ENCODE peak calls at places on chromosomes 1 and 21, in nine cellular contexts. D is GM12864, Z is progenitor cell of endocrine pancreas, S is AG09319, V is astrocyte of the cerebellum, N is GM13976, Q is fibroblast of mammary gland, R is IMR-90, E is NB4. G is an unnamed sample.

GRCh38 chr1:9201421-9202239 is 32.9 kb upstream of the H6PD start:
- DNase-seq in N (no peak), D (no peak), R (peak; percentile 86), Q (peak; percentile 93), E (peak; percentile 55), Z (no peak), S (peak; percentile 49), V (peak; percentile 57), G (no peak)

GRCh38 chr1:226687476-226687875 is 51.6 kb downstream of the ITPKB start:
- DNase-seq in Z (no peak), V (no peak), E (no peak), D (no peak), S (no peak), R (no peak), Q (no peak), N (no peak), G (no peak)

GRCh38 chr1:1212780-1213152 is 1.2 kb downstream of the TNFRSF4 start:
- DNase-seq in V (no peak), N (peak; percentile 80), Z (no peak), S (no peak), E (peak; percentile 90), Q (no peak), R (peak; percentile 11), D (no peak), G (no peak)

GRCh38 chr1:15758537-15758936 is at the start of gene FBLIM1:
- DNase-seq in R (no peak), Q (no peak), S (no peak), N (no peak), V (no peak), Z (peak; percentile 60), D (no peak), E (no peak), G (no peak)

GRCh38 chr1:236354330-236355147 is 39.5 kb upstream of the EDARADD start:
- DNase-seq in D (no peak), V (peak; percentile 28), Q (peak; percentile 5), S (no peak), Z (no peak), E (peak; percentile 46), N (no peak), R (no peak), G (no peak)

GRCh38 chr1:71088645-71089287 is 7.9 kb upstream of the ZRANB2 start:
- DNase-seq in S (no peak), D (no peak), R (no peak), Q (no peak), E (no peak), Z (no peak), V (no peak), N (no peak), G (no peak)

GRCh38 chr1:41809716-41810115 is 109.0 kb downstream of the HIVEP3 start:
- DNase-seq in D (no peak), V (no peak), Q (no peak), R (no peak), E (no peak), S (no peak), N (peak; percentile 35), Z (no peak), G (no peak)

GRCh38 chr1:47147047-47147785 is 10.0 kb downstream of the CYP4A22 start:
- DNase-seq in Q (no peak), R (no peak), S (no peak), D (no peak), Z (no peak), V (no peak), E (no peak), N (no peak), G (no peak)

GRCh38 chr1:11784993-11785769 is 20.6 kb downstream of the MTHFR start:
- DNase-seq in Q (peak; percentile 53), D (no peak), S (no peak), Z (peak; percentile 64), N (peak; percentile 90), E (peak; percentile 51), R (peak; percentile 21), V (no peak), G (peak; percentile 43)

GRCh38 chr1:66243548-66244130 is 290.3 kb upstream of the SGIP1 start:
- DNase-seq in D (no peak), R (peak; percentile 25), E (no peak), Z (no peak), V (no peak), Q (peak; percentile 16), N (no peak), S (no peak), G (no peak)

GRCh38 chr1:57146100-57146499 is 180.3 kb upstream of the C8B start:
- DNase-seq in D (no peak), E (no peak), Z (no peak), R (peak; percentile 6), V (no peak), S (no peak), Q (peak; percentile 87), N (no peak), G (no peak)

GRCh38 chr1:158145173-158145719 is 35.4 kb upstream of the CD1D start:
- DNase-seq in Z (no peak), Q (peak; percentile 47), R (peak; percentile 57), V (peak; percentile 11), E (no peak), S (peak; percentile 28), N (no peak), D (no peak), G (no peak)

GRCh38 chr1:36400825-36401601 is 3.3 kb upstream of the LSM10 start:
- DNase-seq in S (peak; percentile 60), Z (peak; percentile 68), R (peak; percentile 18), D (peak; percentile 56), V (no peak), Q (peak; percentile 87), N (peak; percentile 80), E (peak; percentile 60), G (no peak)

GRCh38 chr1:90802622-90803021 is 85.5 kb upstream of the BARHL2 start:
- DNase-seq in V (no peak), Q (no peak), E (no peak), Z (no peak), R (no peak), N (no peak), S (no peak), D (no peak), G (no peak)

GRCh38 chr21:43911935-43912487 is 47.0 kb downstream of the AGPAT3 start:
- DNase-seq in V (no peak), Z (no peak), N (no peak), Q (no peak), R (no peak), S (no peak), D (no peak), E (no peak), G (no peak)
- TF ChIP-seq CTCF in V (no peak), Z (no peak), N (no peak), Q (no peak), R (no peak), S (no peak), D (no peak), E (no peak), G (no peak)

GRCh38 chr1:23657659-23658275 is 33.8 kb upstream of the RPL11 start:
- DNase-seq in S (no peak), Z (peak; percentile 54), N (peak; percentile 72), R (peak; percentile 35), D (no peak), E (peak; percentile 56), V (peak; percentile 11), Q (peak; percentile 36), G (no peak)
- TF ChIP-seq CTCF in S (peak; percentile 83), Z (peak; percentile 93), N (peak; percentile 71), R (peak; percentile 58), D (peak; percentile 92), E (peak; percentile 95), V (peak; percentile 93), Q (peak; percentile 89), G (peak; percentile 75)

GRCh38 chr1:118995312-118996016 is 7.3 kb upstream of the TBX15 start:
- DNase-seq in R (no peak), V (no peak), Z (no peak), N (no peak), E (no peak), S (no peak), D (no peak), Q (no peak), G (no peak)

GRCh38 chr1:118992426-118992825 is 4.3 kb upstream of the TBX15 start:
- DNase-seq in D (no peak), Q (no peak), V (no peak), E (no peak), R (no peak), S (no peak), Z (no peak), N (no peak), G (no peak)

GRCh38 chr1:118991448-118991847 is 3.3 kb upstream of the TBX15 start:
- DNase-seq in N (no peak), E (no peak), R (no peak), Q (no peak), S (no peak), V (no peak), Z (no peak), D (no peak), G (no peak)

GRCh38 chr1:118992868-118993711 is 4.9 kb upstream of the TBX15 start:
- DNase-seq in E (no peak), Q (no peak), S (no peak), N (no peak), R (no peak), D (no peak), V (no peak), Z (no peak), G (no peak)

DNA sequence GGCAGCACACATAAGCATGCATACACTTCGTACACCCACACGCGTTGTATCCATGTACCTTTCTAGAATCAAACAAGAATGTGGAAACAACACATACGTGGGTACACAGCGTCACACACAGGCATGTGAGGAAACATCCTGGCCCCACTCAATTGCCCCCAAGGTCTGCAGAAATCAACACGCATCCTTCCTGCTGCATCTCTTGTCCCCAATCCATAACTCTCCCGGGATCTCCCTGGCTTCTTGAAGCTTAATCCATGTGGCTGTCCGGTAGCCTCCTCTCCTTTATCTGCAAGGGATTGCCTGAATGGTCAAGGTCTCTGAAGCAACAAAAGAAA is 5.5 kb upstream of the TBX15 start:
- DNase-seq in E (no peak), S (no peak), Z (no peak), N (no peak), D (no peak), V (no peak), Q (no peak), R (no peak), G (no peak)
- TF ChIP-seq CTCF in E (no peak), S (no peak), Z (no peak), N (peak; percentile 7), D (peak; percentile 10), V (no peak), Q (no peak), R (no peak), G (no peak)

DNA sequence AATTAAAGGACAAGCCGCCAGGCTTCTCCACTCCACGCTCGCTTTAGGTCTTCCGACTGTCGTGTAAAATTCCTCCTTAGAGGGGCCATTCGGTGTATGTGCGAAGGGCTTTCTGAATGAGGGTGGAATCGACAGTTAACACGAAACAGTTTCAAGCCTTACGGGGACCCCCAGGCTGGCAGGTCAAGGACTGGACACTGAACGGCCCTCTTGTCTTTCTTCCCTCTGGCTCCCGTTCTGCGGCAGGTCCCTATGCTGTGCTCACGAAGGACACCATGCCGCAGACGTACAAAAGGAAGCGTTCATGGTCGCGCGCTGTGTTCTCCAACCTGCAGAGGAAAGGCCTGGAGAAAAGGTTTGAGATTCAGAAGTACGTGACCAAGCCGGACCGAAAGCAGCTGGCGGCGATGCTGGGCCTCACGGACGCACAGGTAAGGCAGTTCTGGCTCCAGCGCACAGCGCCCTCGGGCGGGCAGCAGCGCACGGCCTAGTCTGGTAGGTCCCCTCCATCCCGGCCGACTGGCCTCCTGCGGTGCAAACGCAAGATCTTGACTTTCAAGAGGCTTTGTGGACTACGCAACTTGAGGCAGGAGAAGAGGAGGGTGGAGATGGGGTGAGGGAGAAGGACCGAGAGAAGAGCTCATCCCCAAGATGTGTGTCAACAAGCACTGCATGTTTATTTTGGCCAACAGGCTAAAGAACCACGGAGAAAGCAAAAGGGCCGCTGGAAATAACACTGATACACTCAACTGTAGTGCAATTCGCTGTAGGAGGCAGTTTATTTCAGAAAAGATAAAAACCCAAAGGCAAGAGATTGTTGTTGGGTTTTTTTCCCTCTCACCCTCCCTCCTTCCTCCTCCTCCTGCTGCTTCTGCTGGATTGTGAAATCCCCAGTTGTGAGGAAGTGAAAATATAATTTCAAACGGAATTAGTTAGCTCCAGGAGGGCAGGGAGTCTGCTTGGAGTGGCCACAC is 3.0 kb downstream of the HLX start:
- DNase-seq in Z (no peak), Q (peak; percentile 50), S (no peak), E (peak; percentile 89), R (peak; percentile 59), V (no peak), N (peak; percentile 11), D (no peak), G (no peak)
- TF ChIP-seq CTCF in Z (peak; percentile 59), Q (no peak), S (no peak), E (peak; percentile 53), R (peak; percentile 40), V (peak; percentile 38), N (no peak), D (no peak), G (peak; percentile 63)